ENCODE peak calls at places on chromosomes 7 and 10, in ten cellular contexts. One of them, this sample, is unnamed.

GRCh38 chr7:148540041-148540738 is 50.4 kb upstream of the C7orf33 start:
- DNase-seq in cardiac muscle cell: no peak
- DNase-seq in GM13977: no peak
- DNase-seq in hepatocyte: peak
- DNase-seq in GM06990: no peak
- DNase-seq in Calu3: no peak
- DNase-seq in left ventricle myocardium inferior: peak
- DNase-seq in heart right ventricle: peak
- DNase-seq in endothelial cell: no peak
- DNase-seq in HFF-Myc: no peak
- DNase-seq in this sample: no peak

GRCh38 chr7:69166979-69167516 is 431.2 kb upstream of the AUTS2 start:
- DNase-seq in GM06990: no peak
- DNase-seq in hepatocyte: no peak
- DNase-seq in cardiac muscle cell: no peak
- DNase-seq in HFF-Myc: no peak
- DNase-seq in left ventricle myocardium inferior: no peak
- DNase-seq in endothelial cell: no peak
- DNase-seq in heart right ventricle: no peak
- DNase-seq in GM13977: no peak
- DNase-seq in Calu3: no peak
- DNase-seq in this sample: no peak

GRCh38 chr10:35481421-35481820 is 123.7 kb upstream of the GJD4 start:
- DNase-seq in HFF-Myc: no peak
- DNase-seq in GM13977: no peak
- DNase-seq in GM06990: no peak
- DNase-seq in endothelial cell: no peak
- DNase-seq in left ventricle myocardium inferior: no peak
- DNase-seq in cardiac muscle cell: no peak
- DNase-seq in heart right ventricle: no peak
- DNase-seq in hepatocyte: no peak
- DNase-seq in Calu3: no peak
- DNase-seq in this sample: no peak

GRCh38 chr7:28168393-28169158 is 12.0 kb downstream of the JAZF1 start:
- DNase-seq in cardiac muscle cell: no peak
- DNase-seq in GM13977: no peak
- DNase-seq in left ventricle myocardium inferior: no peak
- DNase-seq in GM06990: no peak
- DNase-seq in endothelial cell: no peak
- DNase-seq in hepatocyte: no peak
- DNase-seq in Calu3: no peak
- DNase-seq in heart right ventricle: no peak
- DNase-seq in HFF-Myc: no peak
- DNase-seq in this sample: no peak

GRCh38 chr10:76111986-76112825 is 680.8 kb downstream of the LRMDA start:
- DNase-seq in endothelial cell: no peak
- DNase-seq in hepatocyte: peak
- DNase-seq in cardiac muscle cell: peak
- DNase-seq in heart right ventricle: no peak
- DNase-seq in GM06990: no peak
- DNase-seq in GM13977: no peak
- DNase-seq in left ventricle myocardium inferior: no peak
- DNase-seq in Calu3: no peak
- DNase-seq in HFF-Myc: no peak
- DNase-seq in this sample: no peak

GRCh38 chr7:44065431-44066110 is at the start of gene PGAM2:
- DNase-seq in cardiac muscle cell: peak
- DNase-seq in endothelial cell: no peak
- DNase-seq in left ventricle myocardium inferior: peak
- DNase-seq in GM06990: no peak
- DNase-seq in Calu3: no peak
- DNase-seq in GM13977: no peak
- DNase-seq in hepatocyte: no peak
- DNase-seq in HFF-Myc: no peak
- DNase-seq in heart right ventricle: peak
- DNase-seq in this sample: no peak

GRCh38 chr10:105974803-105975456 is 1189.6 kb downstream of the SORCS1 start:
- DNase-seq in hepatocyte: peak
- DNase-seq in HFF-Myc: no peak
- DNase-seq in GM06990: no peak
- DNase-seq in GM13977: peak
- DNase-seq in heart right ventricle: no peak
- DNase-seq in endothelial cell: peak
- DNase-seq in cardiac muscle cell: peak
- DNase-seq in left ventricle myocardium inferior: no peak
- DNase-seq in Calu3: no peak
- DNase-seq in this sample: peak

GRCh38 chr10:131926743-131927595 is 26.2 kb downstream of the PPP2R2D start:
- DNase-seq in endothelial cell: no peak
- DNase-seq in GM06990: no peak
- DNase-seq in hepatocyte: no peak
- DNase-seq in HFF-Myc: no peak
- DNase-seq in cardiac muscle cell: no peak
- DNase-seq in Calu3: no peak
- DNase-seq in left ventricle myocardium inferior: no peak
- DNase-seq in GM13977: no peak
- DNase-seq in heart right ventricle: no peak
- DNase-seq in this sample: no peak

GRCh38 chr7:131554880-131555516 is 1.4 kb downstream of the PODXL start:
- DNase-seq in GM13977: no peak
- DNase-seq in cardiac muscle cell: no peak
- DNase-seq in left ventricle myocardium inferior: no peak
- DNase-seq in heart right ventricle: no peak
- DNase-seq in Calu3: no peak
- DNase-seq in hepatocyte: no peak
- DNase-seq in GM06990: no peak
- DNase-seq in endothelial cell: no peak
- DNase-seq in HFF-Myc: no peak
- DNase-seq in this sample: peak

GRCh38 chr7:38524786-38525185 is 106.4 kb downstream of the AMPH start:
- DNase-seq in endothelial cell: no peak
- DNase-seq in cardiac muscle cell: no peak
- DNase-seq in HFF-Myc: no peak
- DNase-seq in heart right ventricle: no peak
- DNase-seq in hepatocyte: no peak
- DNase-seq in Calu3: no peak
- DNase-seq in GM13977: no peak
- DNase-seq in GM06990: no peak
- DNase-seq in left ventricle myocardium inferior: no peak
- DNase-seq in this sample: no peak

GRCh38 chr10:14507156-14507555 is 176.4 kb upstream of the FRMD4A start:
- DNase-seq in heart right ventricle: no peak
- DNase-seq in endothelial cell: no peak
- DNase-seq in cardiac muscle cell: no peak
- DNase-seq in HFF-Myc: no peak
- DNase-seq in hepatocyte: no peak
- DNase-seq in GM06990: no peak
- DNase-seq in left ventricle myocardium inferior: no peak
- DNase-seq in Calu3: no peak
- DNase-seq in GM13977: no peak
- DNase-seq in this sample: peak

GRCh38 chr10:132418520-132419416 is 21.8 kb downstream of the PWWP2B start:
- DNase-seq in hepatocyte: peak
- DNase-seq in GM13977: peak
- DNase-seq in cardiac muscle cell: peak
- DNase-seq in HFF-Myc: no peak
- DNase-seq in heart right ventricle: peak
- DNase-seq in left ventricle myocardium inferior: no peak
- DNase-seq in Calu3: peak
- DNase-seq in GM06990: no peak
- DNase-seq in endothelial cell: no peak
- DNase-seq in this sample: peak

GRCh38 chr10:100201549-100201948 is 15.7 kb upstream of the ERLIN1 start:
- DNase-seq in endothelial cell: no peak
- DNase-seq in GM13977: no peak
- DNase-seq in left ventricle myocardium inferior: no peak
- DNase-seq in Calu3: no peak
- DNase-seq in heart right ventricle: no peak
- DNase-seq in GM06990: no peak
- DNase-seq in hepatocyte: no peak
- DNase-seq in cardiac muscle cell: no peak
- DNase-seq in HFF-Myc: no peak
- DNase-seq in this sample: no peak

GRCh38 chr10:12766222-12766621 is 235.3 kb downstream of the CCDC3 start:
- DNase-seq in cardiac muscle cell: no peak
- DNase-seq in hepatocyte: no peak
- DNase-seq in GM13977: no peak
- DNase-seq in left ventricle myocardium inferior: no peak
- DNase-seq in heart right ventricle: no peak
- DNase-seq in Calu3: no peak
- DNase-seq in HFF-Myc: no peak
- DNase-seq in GM06990: no peak
- DNase-seq in endothelial cell: no peak
- DNase-seq in this sample: no peak

GRCh38 chr10:97682042-97682441 is 5.0 kb downstream of the AVPI1 start:
- DNase-seq in heart right ventricle: no peak
- DNase-seq in endothelial cell: no peak
- DNase-seq in cardiac muscle cell: no peak
- DNase-seq in GM13977: no peak
- DNase-seq in Calu3: no peak
- DNase-seq in HFF-Myc: no peak
- DNase-seq in GM06990: no peak
- DNase-seq in hepatocyte: peak
- DNase-seq in left ventricle myocardium inferior: no peak
- DNase-seq in this sample: no peak

GRCh38 chr7:139650429-139651100 is 127.1 kb downstream of the CLEC2L start:
- DNase-seq in GM06990: no peak
- DNase-seq in left ventricle myocardium inferior: peak
- DNase-seq in GM13977: no peak
- DNase-seq in Calu3: no peak
- DNase-seq in HFF-Myc: no peak
- DNase-seq in endothelial cell: no peak
- DNase-seq in cardiac muscle cell: peak
- DNase-seq in heart right ventricle: peak
- DNase-seq in hepatocyte: no peak
- DNase-seq in this sample: no peak

GRCh38 chr7:40147371-40148246 is 12.8 kb downstream of the SUGCT start:
- DNase-seq in cardiac muscle cell: no peak
- DNase-seq in Calu3: no peak
- DNase-seq in heart right ventricle: no peak
- DNase-seq in left ventricle myocardium inferior: no peak
- DNase-seq in GM13977: no peak
- DNase-seq in HFF-Myc: no peak
- DNase-seq in GM06990: no peak
- DNase-seq in hepatocyte: no peak
- DNase-seq in endothelial cell: no peak
- DNase-seq in this sample: no peak
- TF ChIP-seq CTCF in cardiac muscle cell: no peak
- TF ChIP-seq CTCF in Calu3: peak
- TF ChIP-seq CTCF in heart right ventricle: no peak
- TF ChIP-seq CTCF in left ventricle myocardium inferior: no peak
- TF ChIP-seq CTCF in GM13977: no peak
- TF ChIP-seq CTCF in HFF-Myc: no peak
- TF ChIP-seq CTCF in GM06990: peak
- TF ChIP-seq CTCF in hepatocyte: no peak
- TF ChIP-seq CTCF in endothelial cell: no peak
- TF ChIP-seq CTCF in this sample: no peak

GRCh38 chr7:127598318-127598717 is 4.8 kb downstream of the FSCN3 start:
- DNase-seq in endothelial cell: peak
- DNase-seq in heart right ventricle: no peak
- DNase-seq in Calu3: peak
- DNase-seq in cardiac muscle cell: no peak
- DNase-seq in left ventricle myocardium inferior: no peak
- DNase-seq in GM06990: no peak
- DNase-seq in hepatocyte: no peak
- DNase-seq in GM13977: no peak
- DNase-seq in HFF-Myc: no peak
- DNase-seq in this sample: no peak
- TF ChIP-seq CTCF in endothelial cell: peak
- TF ChIP-seq CTCF in heart right ventricle: no peak
- TF ChIP-seq CTCF in Calu3: no peak
- TF ChIP-seq CTCF in cardiac muscle cell: peak
- TF ChIP-seq CTCF in left ventricle myocardium inferior: no peak
- TF ChIP-seq CTCF in GM06990: peak
- TF ChIP-seq CTCF in hepatocyte: peak
- TF ChIP-seq CTCF in GM13977: peak
- TF ChIP-seq CTCF in HFF-Myc: peak
- TF ChIP-seq CTCF in this sample: peak

GRCh38 chr10:37263304-37263703 is 137.9 kb downstream of the ANKRD30A start:
- DNase-seq in endothelial cell: no peak
- DNase-seq in left ventricle myocardium inferior: no peak
- DNase-seq in Calu3: peak
- DNase-seq in cardiac muscle cell: no peak
- DNase-seq in heart right ventricle: no peak
- DNase-seq in GM06990: no peak
- DNase-seq in hepatocyte: no peak
- DNase-seq in HFF-Myc: no peak
- DNase-seq in GM13977: no peak
- DNase-seq in this sample: no peak
- TF ChIP-seq CTCF in endothelial cell: no peak
- TF ChIP-seq CTCF in left ventricle myocardium inferior: no peak
- TF ChIP-seq CTCF in Calu3: no peak
- TF ChIP-seq CTCF in cardiac muscle cell: no peak
- TF ChIP-seq CTCF in heart right ventricle: no peak
- TF ChIP-seq CTCF in GM06990: peak
- TF ChIP-seq CTCF in hepatocyte: no peak
- TF ChIP-seq CTCF in HFF-Myc: no peak
- TF ChIP-seq CTCF in GM13977: no peak
- TF ChIP-seq CTCF in this sample: no peak

DNA sequence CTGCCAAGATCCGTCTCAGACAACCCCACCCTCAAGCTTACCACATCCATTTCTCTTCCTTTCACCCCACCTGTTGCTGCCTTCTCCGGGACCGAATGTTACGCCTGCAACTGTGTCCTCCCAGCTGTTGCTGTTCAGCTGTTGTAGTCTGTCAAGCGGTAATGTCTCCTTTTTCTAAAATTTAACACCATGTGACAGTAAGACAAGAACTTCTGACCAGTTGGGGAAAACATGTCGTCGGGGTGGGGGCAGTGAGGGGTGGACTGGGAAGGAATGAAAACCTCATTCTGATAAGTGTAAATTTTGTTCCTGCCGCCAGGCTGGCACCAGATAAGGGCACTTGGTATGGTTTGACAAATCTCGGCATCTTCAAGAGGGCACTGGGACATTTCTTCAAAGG is 5.2 kb upstream of the CELF2 start:
- DNase-seq in endothelial cell: no peak
- DNase-seq in Calu3: no peak
- DNase-seq in GM06990: no peak
- DNase-seq in left ventricle myocardium inferior: no peak
- DNase-seq in heart right ventricle: no peak
- DNase-seq in GM13977: no peak
- DNase-seq in HFF-Myc: no peak
- DNase-seq in hepatocyte: no peak
- DNase-seq in cardiac muscle cell: peak
- DNase-seq in this sample: no peak
- TF ChIP-seq CTCF in endothelial cell: no peak
- TF ChIP-seq CTCF in Calu3: no peak
- TF ChIP-seq CTCF in GM06990: no peak
- TF ChIP-seq CTCF in left ventricle myocardium inferior: no peak
- TF ChIP-seq CTCF in heart right ventricle: no peak
- TF ChIP-seq CTCF in GM13977: no peak
- TF ChIP-seq CTCF in HFF-Myc: no peak
- TF ChIP-seq CTCF in hepatocyte: no peak
- TF ChIP-seq CTCF in cardiac muscle cell: no peak
- TF ChIP-seq CTCF in this sample: no peak

This sample was measured in GM20000.